ENCODE peak calls at places on chromosomes 16 and 17, in nine cellular contexts. M is bronchial epithelial cell; H is T47D; G is colonic mucosa; V is A549; W is ELR; X is BJ; Q is activated naive CD8-positive, alpha-beta T cell treated with anti-CD3 and anti-CD28 coated beads for 36 hours; A is prostate gland. E is an unnamed sample.

GRCh38 chr17:80751460-80752368 is 207.1 kb downstream of the RPTOR start:
- DNase-seq in M (no peak), H (peak; percentile 43), G (peak; percentile 38), V (no peak), W (peak; percentile 33), X (peak; percentile 55), Q (no peak), A (no peak), E (no peak)

GRCh38 chr17:8357910-8358309 is 18.3 kb downstream of the ODF4 start:
- DNase-seq in M (no peak), H (no peak), G (no peak), V (no peak), W (no peak), X (no peak), Q (no peak), A (no peak), E (no peak)

GRCh38 chr16:57882206-57882605 is 79.9 kb upstream of the KIFC3 start:
- DNase-seq in M (no peak), H (no peak), G (no peak), V (no peak), W (no peak), X (no peak), Q (no peak), A (no peak), E (no peak)

GRCh38 chr17:54754560-54754959 is 146.1 kb upstream of the TOM1L1 start:
- DNase-seq in M (no peak), H (peak; percentile 55), G (no peak), V (no peak), W (no peak), X (no peak), Q (no peak), A (no peak), E (no peak)

GRCh38 chr16:89189358-89190025 is 10.8 kb downstream of the SLC22A31 start:
- DNase-seq in M (no peak), H (no peak), G (no peak), V (no peak), W (no peak), X (no peak), Q (no peak), A (no peak), E (no peak)

GRCh38 chr17:19996502-19996901 is 12.7 kb upstream of the SPECC1 start:
- DNase-seq in M (peak; percentile 8), H (peak; percentile 47), G (no peak), V (no peak), W (no peak), X (no peak), Q (no peak), A (no peak), E (no peak)

GRCh38 chr17:42347198-42347597 is 41.0 kb downstream of the STAT3 start:
- DNase-seq in M (peak; percentile 77), H (no peak), G (peak; percentile 38), V (no peak), W (peak; percentile 87), X (peak; percentile 79), Q (no peak), A (peak; percentile 69), E (peak; percentile 65)

GRCh38 chr17:17911003-17911613 is 61.1 kb downstream of the TOM1L2 start:
- DNase-seq in M (no peak), H (no peak), G (no peak), V (no peak), W (no peak), X (no peak), Q (no peak), A (no peak), E (no peak)

GRCh38 chr16:11412965-11413887 is 68.0 kb downstream of the RMI2 start:
- DNase-seq in M (no peak), H (no peak), G (no peak), V (no peak), W (no peak), X (no peak), Q (no peak), A (no peak), E (no peak)

GRCh38 chr17:27960183-27960589 is 67.0 kb upstream of the LYRM9 start:
- DNase-seq in M (no peak), H (no peak), G (no peak), V (no peak), W (no peak), X (no peak), Q (no peak), A (no peak), E (no peak)

GRCh38 chr17:17681744-17682292 is 560 bp downstream of the RAI1 start:
- DNase-seq in M (no peak), H (no peak), G (peak; percentile 55), V (no peak), W (peak; percentile 59), X (no peak), Q (peak; percentile 70), A (peak; percentile 39), E (no peak)

GRCh38 chr17:65182233-65182632 is 45.1 kb downstream of the RGS9 start:
- DNase-seq in M (no peak), H (no peak), G (no peak), V (no peak), W (no peak), X (no peak), Q (no peak), A (no peak), E (no peak)

GRCh38 chr17:21463779-21464407 is 87.7 kb downstream of the KCNJ12 start:
- DNase-seq in M (no peak), H (no peak), G (no peak), V (no peak), W (no peak), X (no peak), Q (no peak), A (no peak), E (no peak)

GRCh38 chr16:56960681-56961281 is 969 bp upstream of the CETP start:
- DNase-seq in M (no peak), H (no peak), G (no peak), V (no peak), W (no peak), X (no peak), Q (no peak), A (no peak), E (no peak)